ENCODE peak calls at places on chromosomes 4 and X, in eight cellular contexts. One of them, this sample, is unnamed.

GRCh38 chr4:55411621-55412020 is 15.9 kb downstream of the TMEM165 start:
- DNase-seq in naive B cell: no peak
- DNase-seq in upper lobe of right lung: no peak
- DNase-seq in NCI-H1436: no peak
- DNase-seq in retina: no peak
- DNase-seq in NCI-H1092 treated with DMSO at 0.1 percent for 48 hours: no peak
- DNase-seq in HFFc6: no peak
- DNase-seq in CD8-positive, alpha-beta memory T cell: no peak
- DNase-seq in this sample: no peak

GRCh38 chrX:120000490-120001246 is 57.1 kb upstream of the NKAP start:
- DNase-seq in upper lobe of right lung: no peak
- DNase-seq in HFFc6: no peak
- DNase-seq in CD8-positive, alpha-beta memory T cell: no peak
- DNase-seq in NCI-H1092 treated with DMSO at 0.1 percent for 48 hours: no peak
- DNase-seq in naive B cell: no peak
- DNase-seq in NCI-H1436: no peak
- DNase-seq in retina: peak; percentile 35
- DNase-seq in this sample: peak; percentile 17

GRCh38 chr4:119268466-119268865 is 53.5 kb downstream of the FABP2 start:
- DNase-seq in NCI-H1436: no peak
- DNase-seq in CD8-positive, alpha-beta memory T cell: no peak
- DNase-seq in retina: no peak
- DNase-seq in upper lobe of right lung: no peak
- DNase-seq in naive B cell: no peak
- DNase-seq in NCI-H1092 treated with DMSO at 0.1 percent for 48 hours: no peak
- DNase-seq in HFFc6: no peak
- DNase-seq in this sample: no peak

GRCh38 chrX:21883258-21883657 is 27.5 kb downstream of the YY2 start:
- DNase-seq in naive B cell: no peak
- DNase-seq in NCI-H1436: no peak
- DNase-seq in CD8-positive, alpha-beta memory T cell: no peak
- DNase-seq in HFFc6: no peak
- DNase-seq in NCI-H1092 treated with DMSO at 0.1 percent for 48 hours: no peak
- DNase-seq in upper lobe of right lung: no peak
- DNase-seq in retina: no peak
- DNase-seq in this sample: no peak

GRCh38 chr4:136750898-136751297 is 781.4 kb downstream of the PCDH18 start:
- DNase-seq in HFFc6: no peak
- DNase-seq in retina: no peak
- DNase-seq in naive B cell: no peak
- DNase-seq in NCI-H1436: no peak
- DNase-seq in NCI-H1092 treated with DMSO at 0.1 percent for 48 hours: no peak
- DNase-seq in CD8-positive, alpha-beta memory T cell: no peak
- DNase-seq in upper lobe of right lung: no peak
- DNase-seq in this sample: no peak

GRCh38 chrX:24024819-24025740 is 1.9 kb downstream of the KLHL15 start:
- DNase-seq in CD8-positive, alpha-beta memory T cell: peak; percentile 76
- DNase-seq in NCI-H1092 treated with DMSO at 0.1 percent for 48 hours: peak; percentile 85
- DNase-seq in HFFc6: peak; percentile 79
- DNase-seq in NCI-H1436: peak; percentile 77
- DNase-seq in upper lobe of right lung: peak; percentile 93
- DNase-seq in naive B cell: peak; percentile 80
- DNase-seq in retina: peak; percentile 76
- DNase-seq in this sample: peak; percentile 93

GRCh38 chrX:120452131-120452530 is 17.0 kb downstream of the LAMP2 start:
- DNase-seq in naive B cell: no peak
- DNase-seq in retina: peak; percentile 8
- DNase-seq in upper lobe of right lung: no peak
- DNase-seq in NCI-H1436: peak; percentile 52
- DNase-seq in NCI-H1092 treated with DMSO at 0.1 percent for 48 hours: peak; percentile 6
- DNase-seq in HFFc6: peak; percentile 38
- DNase-seq in CD8-positive, alpha-beta memory T cell: no peak
- DNase-seq in this sample: peak; percentile 35

GRCh38 chrX:2397648-2398340 is 103.0 kb downstream of the DHRSX start:
- DNase-seq in retina: no peak
- DNase-seq in CD8-positive, alpha-beta memory T cell: no peak
- DNase-seq in naive B cell: no peak
- DNase-seq in upper lobe of right lung: no peak
- DNase-seq in HFFc6: peak; percentile 50
- DNase-seq in NCI-H1436: no peak
- DNase-seq in NCI-H1092 treated with DMSO at 0.1 percent for 48 hours: no peak
- DNase-seq in this sample: peak; percentile 79

GRCh38 chr4:119286377-119287002 is 35.4 kb downstream of the FABP2 start:
- DNase-seq in retina: no peak
- DNase-seq in naive B cell: peak; percentile 10
- DNase-seq in HFFc6: peak; percentile 64
- DNase-seq in NCI-H1436: no peak
- DNase-seq in NCI-H1092 treated with DMSO at 0.1 percent for 48 hours: no peak
- DNase-seq in upper lobe of right lung: no peak
- DNase-seq in CD8-positive, alpha-beta memory T cell: no peak
- DNase-seq in this sample: peak; percentile 29